ENCODE peak calls at places on chromosomes 7 and 10, in five cellular contexts. One of them, this sample, is unnamed.

GRCh38 chr7:102322202-102322715 is 34.0 kb downstream of the SPDYE6 start:
- DNase-seq in epithelial cell of esophagus: no peak
- DNase-seq in naive thymus-derived CD8-positive, alpha-beta T cell: no peak
- DNase-seq in GM10248: no peak
- DNase-seq in lower leg skin: no peak
- DNase-seq in this sample: no peak

GRCh38 chr7:142583424-142583823 is 165.8 kb upstream of the PRSS1 start:
- DNase-seq in epithelial cell of esophagus: peak; percentile 96
- DNase-seq in naive thymus-derived CD8-positive, alpha-beta T cell: no peak
- DNase-seq in GM10248: peak; percentile 47
- DNase-seq in lower leg skin: no peak
- DNase-seq in this sample: peak; percentile 81

GRCh38 chr7:111113263-111114017 is 22.5 kb downstream of the LRRN3 start:
- DNase-seq in epithelial cell of esophagus: peak; percentile 72
- DNase-seq in naive thymus-derived CD8-positive, alpha-beta T cell: no peak
- DNase-seq in GM10248: peak; percentile 10
- DNase-seq in lower leg skin: no peak
- DNase-seq in this sample: peak; percentile 80

GRCh38 chr7:155984028-155984607 is 171.9 kb upstream of the SHH start:
- DNase-seq in epithelial cell of esophagus: no peak
- DNase-seq in naive thymus-derived CD8-positive, alpha-beta T cell: no peak
- DNase-seq in GM10248: no peak
- DNase-seq in lower leg skin: no peak
- DNase-seq in this sample: no peak

GRCh38 chr10:77391605-77392235 is 245.9 kb downstream of the KCNMA1 start:
- DNase-seq in epithelial cell of esophagus: peak; percentile 83
- DNase-seq in naive thymus-derived CD8-positive, alpha-beta T cell: no peak
- DNase-seq in GM10248: peak; percentile 51
- DNase-seq in lower leg skin: peak; percentile 57
- DNase-seq in this sample: peak; percentile 62

GRCh38 chr7:92740713-92741126 is 95.7 kb downstream of the CDK6 start:
- DNase-seq in epithelial cell of esophagus: peak; percentile 88
- DNase-seq in naive thymus-derived CD8-positive, alpha-beta T cell: no peak
- DNase-seq in GM10248: no peak
- DNase-seq in lower leg skin: no peak
- DNase-seq in this sample: peak; percentile 95

GRCh38 chr7:116393654-116394053 is 105.9 kb upstream of the CAV2 start:
- DNase-seq in epithelial cell of esophagus: peak; percentile 69
- DNase-seq in naive thymus-derived CD8-positive, alpha-beta T cell: no peak
- DNase-seq in GM10248: no peak
- DNase-seq in lower leg skin: no peak
- DNase-seq in this sample: peak; percentile 29

GRCh38 chr10:120422459-120422858 is 34.6 kb upstream of the PLPP4 start:
- DNase-seq in epithelial cell of esophagus: peak; percentile 62
- DNase-seq in naive thymus-derived CD8-positive, alpha-beta T cell: no peak
- DNase-seq in GM10248: no peak
- DNase-seq in lower leg skin: no peak
- DNase-seq in this sample: peak; percentile 97

GRCh38 chr10:50244201-50244600 is 7.1 kb downstream of the ASAH2 start:
- DNase-seq in epithelial cell of esophagus: no peak
- DNase-seq in naive thymus-derived CD8-positive, alpha-beta T cell: no peak
- DNase-seq in GM10248: no peak
- DNase-seq in lower leg skin: no peak
- DNase-seq in this sample: no peak

GRCh38 chr10:88086187-88086954 is 222.9 kb downstream of the PTEN start:
- DNase-seq in epithelial cell of esophagus: peak; percentile 38
- DNase-seq in naive thymus-derived CD8-positive, alpha-beta T cell: no peak
- DNase-seq in GM10248: no peak
- DNase-seq in lower leg skin: no peak
- DNase-seq in this sample: no peak

GRCh38 chr10:132408367-132408781 is 11.4 kb downstream of the PWWP2B start:
- DNase-seq in epithelial cell of esophagus: peak; percentile 43
- DNase-seq in naive thymus-derived CD8-positive, alpha-beta T cell: no peak
- DNase-seq in GM10248: no peak
- DNase-seq in lower leg skin: no peak
- DNase-seq in this sample: no peak

GRCh38 chr7:130904031-130904757 is 170.2 kb upstream of the KLF14 start:
- DNase-seq in epithelial cell of esophagus: peak; percentile 96
- DNase-seq in naive thymus-derived CD8-positive, alpha-beta T cell: no peak
- DNase-seq in GM10248: no peak
- DNase-seq in lower leg skin: no peak
- DNase-seq in this sample: peak; percentile 96

GRCh38 chr10:3803295-3803883 is 18.4 kb upstream of the KLF6 start:
- DNase-seq in epithelial cell of esophagus: peak; percentile 72
- DNase-seq in naive thymus-derived CD8-positive, alpha-beta T cell: no peak
- DNase-seq in GM10248: no peak
- DNase-seq in lower leg skin: no peak
- DNase-seq in this sample: no peak

GRCh38 chr10:113939212-113939860 is 84.9 kb downstream of the NHLRC2 start:
- DNase-seq in epithelial cell of esophagus: no peak
- DNase-seq in naive thymus-derived CD8-positive, alpha-beta T cell: no peak
- DNase-seq in GM10248: no peak
- DNase-seq in lower leg skin: no peak
- DNase-seq in this sample: no peak

GRCh38 chr10:103839867-103840746 is 15.3 kb downstream of the SH3PXD2A start:
- DNase-seq in epithelial cell of esophagus: no peak
- DNase-seq in naive thymus-derived CD8-positive, alpha-beta T cell: no peak
- DNase-seq in GM10248: no peak
- DNase-seq in lower leg skin: no peak
- DNase-seq in this sample: no peak

GRCh38 chr7:80499350-80499955 is 12.4 kb downstream of the GNAT3 start:
- DNase-seq in epithelial cell of esophagus: peak; percentile 96
- DNase-seq in naive thymus-derived CD8-positive, alpha-beta T cell: no peak
- DNase-seq in GM10248: no peak
- DNase-seq in lower leg skin: peak; percentile 77
- DNase-seq in this sample: peak; percentile 94

GRCh38 chr10:58754419-58755180 is 241.9 kb downstream of the BICC1 start:
- DNase-seq in epithelial cell of esophagus: no peak
- DNase-seq in naive thymus-derived CD8-positive, alpha-beta T cell: no peak
- DNase-seq in GM10248: no peak
- DNase-seq in lower leg skin: no peak
- DNase-seq in this sample: no peak

GRCh38 chr10:58892039-58892665 is 284.3 kb upstream of the PHYHIPL start:
- DNase-seq in epithelial cell of esophagus: no peak
- DNase-seq in naive thymus-derived CD8-positive, alpha-beta T cell: no peak
- DNase-seq in GM10248: no peak
- DNase-seq in lower leg skin: no peak
- DNase-seq in this sample: peak; percentile 29

GRCh38 chr10:78602201-78602917 is 466.4 kb upstream of the ZMIZ1 start:
- DNase-seq in epithelial cell of esophagus: peak; percentile 11
- DNase-seq in naive thymus-derived CD8-positive, alpha-beta T cell: no peak
- DNase-seq in GM10248: no peak
- DNase-seq in lower leg skin: no peak
- DNase-seq in this sample: peak; percentile 14

GRCh38 chr7:70574970-70575799 is 556.8 kb upstream of the GALNT17 start:
- DNase-seq in epithelial cell of esophagus: peak; percentile 90
- DNase-seq in naive thymus-derived CD8-positive, alpha-beta T cell: no peak
- DNase-seq in GM10248: no peak
- DNase-seq in lower leg skin: no peak
- DNase-seq in this sample: peak; percentile 66

GRCh38 chr10:4006848-4007247 is 221.8 kb upstream of the KLF6 start:
- DNase-seq in epithelial cell of esophagus: no peak
- DNase-seq in naive thymus-derived CD8-positive, alpha-beta T cell: no peak
- DNase-seq in GM10248: no peak
- DNase-seq in lower leg skin: no peak
- DNase-seq in this sample: peak; percentile 52

GRCh38 chr10:74406006-74406405 is 255.0 kb downstream of the ADK start:
- DNase-seq in epithelial cell of esophagus: no peak
- DNase-seq in naive thymus-derived CD8-positive, alpha-beta T cell: no peak
- DNase-seq in GM10248: no peak
- DNase-seq in lower leg skin: no peak
- DNase-seq in this sample: no peak

GRCh38 chr7:82410461-82410860 is 33.1 kb downstream of the CACNA2D1 start:
- DNase-seq in epithelial cell of esophagus: peak; percentile 1
- DNase-seq in naive thymus-derived CD8-positive, alpha-beta T cell: no peak
- DNase-seq in GM10248: no peak
- DNase-seq in lower leg skin: no peak
- DNase-seq in this sample: no peak

GRCh38 chr7:7327423-7327822 is 145.1 kb downstream of the C1GALT1 start:
- DNase-seq in epithelial cell of esophagus: peak; percentile 63
- DNase-seq in naive thymus-derived CD8-positive, alpha-beta T cell: no peak
- DNase-seq in GM10248: no peak
- DNase-seq in lower leg skin: no peak
- DNase-seq in this sample: no peak

GRCh38 chr10:122164028-122164601 is 107.0 kb upstream of the BTBD16 start:
- DNase-seq in epithelial cell of esophagus: no peak
- DNase-seq in naive thymus-derived CD8-positive, alpha-beta T cell: no peak
- DNase-seq in GM10248: no peak
- DNase-seq in lower leg skin: no peak
- DNase-seq in this sample: peak; percentile 41

GRCh38 chr7:94557211-94557610 is 47.6 kb downstream of the CASD1 start:
- DNase-seq in epithelial cell of esophagus: no peak
- DNase-seq in naive thymus-derived CD8-positive, alpha-beta T cell: no peak
- DNase-seq in GM10248: no peak
- DNase-seq in lower leg skin: no peak
- DNase-seq in this sample: no peak

GRCh38 chr7:123864966-123865365 is 20.0 kb downstream of the HYAL4 start:
- DNase-seq in epithelial cell of esophagus: no peak
- DNase-seq in naive thymus-derived CD8-positive, alpha-beta T cell: no peak
- DNase-seq in GM10248: no peak
- DNase-seq in lower leg skin: no peak
- DNase-seq in this sample: no peak

GRCh38 chr10:114453576-114453975 is 49.3 kb upstream of the AFAP1L2 start:
- DNase-seq in epithelial cell of esophagus: no peak
- DNase-seq in naive thymus-derived CD8-positive, alpha-beta T cell: no peak
- DNase-seq in GM10248: no peak
- DNase-seq in lower leg skin: no peak
- DNase-seq in this sample: no peak

GRCh38 chr7:142091957-142092356 is 19.6 kb upstream of the MGAM2 start:
- DNase-seq in epithelial cell of esophagus: no peak
- DNase-seq in naive thymus-derived CD8-positive, alpha-beta T cell: no peak
- DNase-seq in GM10248: no peak
- DNase-seq in lower leg skin: no peak
- DNase-seq in this sample: no peak

GRCh38 chr10:77836299-77836820 is 90.2 kb downstream of the DLG5 start:
- DNase-seq in epithelial cell of esophagus: peak; percentile 64
- DNase-seq in naive thymus-derived CD8-positive, alpha-beta T cell: peak; percentile 23
- DNase-seq in GM10248: peak; percentile 51
- DNase-seq in lower leg skin: peak; percentile 79
- DNase-seq in this sample: no peak

GRCh38 chr7:44380831-44381493 is 55.6 kb upstream of the CAMK2B start:
- DNase-seq in epithelial cell of esophagus: peak; percentile 24
- DNase-seq in naive thymus-derived CD8-positive, alpha-beta T cell: no peak
- DNase-seq in GM10248: no peak
- DNase-seq in lower leg skin: peak; percentile 10
- DNase-seq in this sample: peak; percentile 32